ENCODE peak calls at places on chromosomes 1 and 21, in eight cellular contexts. Y is M059J; L is ovary; W is brain microvascular endothelial cell; K is stimulated activated naive CD4-positive, alpha-beta T cell; X is NAMALWA; B is fibroblast of the aortic adventitia; V is GM18507. Z is an unnamed sample.

GRCh38 chr1:9289090-9289534 is 3.6 kb upstream of the SPSB1 start:
- DNase-seq in L (peak), V (no peak), W (peak), B (peak), K (peak), Y (peak), X (peak), Z (peak)

GRCh38 chr1:202207292-202207691 is 13.7 kb downstream of the LGR6 start:
- DNase-seq in V (no peak), K (no peak), Y (peak), W (peak), L (no peak), X (no peak), B (peak), Z (no peak)

GRCh38 chr21:30717105-30717504 is 1.5 kb downstream of the KRTAP21-3 start:
- DNase-seq in L (no peak), X (no peak), B (no peak), W (no peak), V (no peak), Y (peak), K (no peak), Z (no peak)

GRCh38 chr1:174074757-174075156 is 52.6 kb upstream of the RC3H1 start:
- DNase-seq in V (no peak), X (peak), Y (peak), L (no peak), B (peak), K (no peak), W (no peak), Z (no peak)

GRCh38 chr1:63828322-63829044 is 54.7 kb downstream of the ROR1 start:
- DNase-seq in Y (no peak), X (peak), K (no peak), B (no peak), W (no peak), V (no peak), L (no peak), Z (no peak)

GRCh38 chr1:212271823-212272498 is 13.2 kb upstream of the PPP2R5A start:
- DNase-seq in V (no peak), B (no peak), Y (no peak), K (no peak), X (no peak), L (no peak), W (no peak), Z (no peak)

GRCh38 chr1:152623203-152623844 is 421 bp upstream of the LCE3A start:
- DNase-seq in W (no peak), X (peak), L (peak), B (no peak), V (no peak), K (no peak), Y (no peak), Z (no peak)

GRCh38 chr21:35256468-35256988 is 207.4 kb upstream of the RUNX1 start:
- DNase-seq in X (no peak), V (no peak), B (peak), W (peak), K (no peak), L (peak), Y (peak), Z (peak)

GRCh38 chr1:232922475-232922874 is 27.9 kb upstream of the NTPCR start:
- DNase-seq in X (no peak), W (no peak), V (no peak), L (no peak), Y (peak), B (peak), K (no peak), Z (no peak)

GRCh38 chr1:24186993-24187790 is at the start of gene IFNLR1:
- DNase-seq in X (peak), L (peak), Y (peak), K (peak), V (peak), B (peak), W (no peak), Z (peak)

GRCh38 chr1:110339427-110340206 is 440 bp downstream of the RBM15 start:
- DNase-seq in W (peak), B (peak), Y (peak), K (no peak), X (peak), V (peak), L (no peak), Z (no peak)